ENCODE peak calls at places on chromosomes 13 and 19, in nine cellular contexts. I, G, J, H, O, F, A, Q and X are unnamed samples.

GRCh38 chr13:99335087-99335486 is 27.9 kb upstream of the GPR183 start:
- DNase-seq in I (no peak), G (no peak), J (no peak), H (no peak), O (no peak), F (no peak), A (no peak), Q (no peak), X (no peak)

GRCh38 chr19:8161135-8161646 is 11.8 kb upstream of the FBN3 start:
- DNase-seq in I (no peak), G (no peak), J (no peak), H (no peak), O (peak; percentile 64), F (no peak), A (peak; percentile 30), Q (no peak), X (no peak)

GRCh38 chr13:100128373-100128772 is 39.5 kb downstream of the PCCA start:
- DNase-seq in I (no peak), G (no peak), J (no peak), H (no peak), O (no peak), F (no peak), A (no peak), Q (no peak), X (no peak)

GRCh38 chr19:27993619-27994018 is 1219.3 kb downstream of the UQCRFS1 start:
- DNase-seq in I (no peak), G (no peak), J (no peak), H (no peak), O (no peak), F (no peak), A (no peak), Q (no peak), X (no peak)

GRCh38 chr19:18414504-18415176 is 4.6 kb upstream of the SSBP4 start:
- DNase-seq in I (no peak), G (no peak), J (no peak), H (no peak), O (peak; percentile 45), F (no peak), A (no peak), Q (no peak), X (no peak)

GRCh38 chr19:42595550-42596172 is 937 bp upstream of the CEACAM8 start:
- DNase-seq in I (no peak), G (no peak), J (no peak), H (no peak), O (no peak), F (no peak), A (no peak), Q (no peak), X (no peak)

GRCh38 chr13:44879452-44880058 is 109.7 kb downstream of the NUFIP1 start:
- DNase-seq in I (no peak), G (no peak), J (no peak), H (no peak), O (peak; percentile 51), F (peak; percentile 22), A (no peak), Q (no peak), X (peak; percentile 3)

GRCh38 chr19:15373644-15374043 is 5.9 kb downstream of the AKAP8 start:
- DNase-seq in I (no peak), G (no peak), J (no peak), H (no peak), O (no peak), F (no peak), A (no peak), Q (no peak), X (no peak)

GRCh38 chr13:40517486-40518311 is 148.7 kb downstream of the FOXO1 start:
- DNase-seq in I (no peak), G (no peak), J (no peak), H (no peak), O (no peak), F (no peak), A (no peak), Q (no peak), X (no peak)

GRCh38 chr13:75635621-75636338 is at the start of gene LMO7:
- DNase-seq in I (peak; percentile 70), G (peak; percentile 64), J (peak; percentile 68), H (peak; percentile 84), O (peak; percentile 89), F (no peak), A (peak; percentile 53), Q (no peak), X (peak; percentile 16)

GRCh38 chr19:51372649-51373504 is at the start of gene NKG7:
- DNase-seq in I (no peak), G (no peak), J (no peak), H (no peak), O (no peak), F (no peak), A (no peak), Q (no peak), X (peak; percentile 88)

GRCh38 chr13:106619688-106620555 is 52.0 kb upstream of the ARGLU1 start:
- DNase-seq in I (no peak), G (no peak), J (peak; percentile 24), H (no peak), O (peak; percentile 90), F (no peak), A (no peak), Q (no peak), X (peak; percentile 70)

DNA sequence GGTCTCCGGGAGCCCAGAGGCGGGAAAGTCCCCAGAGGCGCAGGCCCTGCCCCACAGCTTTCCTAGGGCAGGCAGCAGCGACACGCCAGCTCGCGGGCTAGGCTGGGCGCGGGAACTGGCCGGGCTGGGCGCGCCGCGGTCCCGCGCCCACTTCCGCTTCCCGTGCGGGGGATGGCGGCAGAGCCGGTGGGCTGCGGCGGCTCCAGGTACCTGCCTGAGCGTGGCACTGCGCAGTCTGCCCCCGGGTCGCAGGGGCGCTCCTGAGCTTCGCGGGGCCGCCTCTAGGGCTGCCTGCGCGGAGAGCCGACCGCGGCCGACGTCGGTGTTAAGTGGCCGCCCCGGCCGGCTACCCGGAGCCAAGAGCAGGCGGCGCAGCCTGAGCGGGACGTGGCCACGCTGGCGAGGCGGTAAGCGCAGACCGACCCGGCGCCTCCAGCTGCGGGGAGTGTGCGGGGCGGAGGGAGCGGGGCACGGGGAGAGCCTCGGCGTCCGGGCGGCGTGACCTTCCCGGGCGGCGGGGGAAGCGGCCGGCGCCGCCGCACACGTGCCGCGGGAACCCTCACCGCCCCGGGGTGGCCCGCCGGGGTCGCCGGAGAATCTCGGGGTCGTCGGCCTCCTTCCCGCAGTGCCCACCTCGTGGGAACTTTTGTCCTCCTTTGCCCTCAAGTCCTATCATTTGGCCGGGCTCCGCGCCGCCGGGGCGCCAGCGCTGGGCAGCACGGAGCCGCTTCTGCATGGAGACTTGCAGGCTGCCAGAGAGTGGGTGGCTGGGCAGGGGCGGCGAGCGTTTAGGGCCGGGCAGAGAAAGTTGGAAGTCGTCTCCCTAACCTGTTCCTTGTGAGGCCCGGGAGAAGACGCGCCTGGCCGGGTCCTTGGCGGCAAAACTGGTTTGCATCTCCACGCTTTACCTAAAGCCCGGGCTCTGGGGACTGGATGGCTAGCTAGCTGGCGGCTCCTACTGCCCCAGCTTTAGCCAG is 31.4 kb upstream of the MPHOSPH8 start:
- DNase-seq in I (no peak), G (no peak), J (peak; percentile 76), H (peak; percentile 80), O (peak; percentile 82), F (no peak), A (peak; percentile 37), Q (no peak), X (peak; percentile 50)
- TF ChIP-seq POLR2AphosphoS5 in I (no peak), G (no peak), J (no peak), H (no peak), O (no peak), F (peak; percentile 25), A (no peak), Q (no peak), X (peak; percentile 61)

GRCh38 chr13:110092869-110093268 is 214.1 kb downstream of the COL4A1 start:
- DNase-seq in I (no peak), G (no peak), J (no peak), H (no peak), O (no peak), F (no peak), A (no peak), Q (no peak), X (no peak)

GRCh38 chr13:110099922-110100321 is 207.0 kb downstream of the COL4A1 start:
- DNase-seq in I (no peak), G (no peak), J (no peak), H (no peak), O (no peak), F (no peak), A (no peak), Q (no peak), X (no peak)

GRCh38 chr13:110102053-110102452 is 204.9 kb downstream of the COL4A1 start:
- DNase-seq in I (no peak), G (no peak), J (no peak), H (no peak), O (no peak), F (no peak), A (no peak), Q (no peak), X (no peak)

GRCh38 chr13:110097013-110097412 is 209.9 kb downstream of the COL4A1 start:
- DNase-seq in I (no peak), G (no peak), J (no peak), H (no peak), O (no peak), F (no peak), A (no peak), Q (no peak), X (no peak)
- TF ChIP-seq POLR2AphosphoS5 in I (no peak), G (no peak), J (no peak), H (no peak), O (no peak), F (no peak), A (no peak), Q (peak; percentile 59), X (no peak)

GRCh38 chr19:29841559-29842367 is 30.0 kb downstream of the CCNE1 start:
- DNase-seq in I (peak; percentile 34), G (no peak), J (no peak), H (no peak), O (peak; percentile 64), F (no peak), A (no peak), Q (no peak), X (no peak)

GRCh38 chr19:29842471-29843179 is 30.8 kb downstream of the CCNE1 start:
- DNase-seq in I (peak; percentile 63), G (no peak), J (no peak), H (no peak), O (no peak), F (no peak), A (no peak), Q (no peak), X (peak; percentile 70)

GRCh38 chr19:29841209-29841558 is 29.4 kb downstream of the CCNE1 start:
- DNase-seq in I (peak; percentile 48), G (no peak), J (no peak), H (no peak), O (no peak), F (no peak), A (no peak), Q (no peak), X (no peak)

GRCh38 chr19:29844891-29845575 is 33.2 kb downstream of the CCNE1 start:
- DNase-seq in I (peak; percentile 97), G (peak; percentile 91), J (peak; percentile 86), H (peak; percentile 95), O (peak; percentile 95), F (peak; percentile 57), A (peak; percentile 94), Q (no peak), X (peak; percentile 91)

GRCh38 chr19:29843180-29844051 is 31.6 kb downstream of the CCNE1 start:
- DNase-seq in I (peak; percentile 67), G (no peak), J (no peak), H (peak; percentile 63), O (peak; percentile 60), F (no peak), A (no peak), Q (no peak), X (peak; percentile 56)
- TF ChIP-seq POLR2AphosphoS5 in I (no peak), G (no peak), J (no peak), H (no peak), O (no peak), F (no peak), A (no peak), Q (no peak), X (no peak)

GRCh38 chr19:50357178-50358100 is 8.0 kb downstream of the NAPSA start:
- DNase-seq in I (peak; percentile 90), G (peak; percentile 72), J (peak; percentile 44), H (peak; percentile 95), O (peak; percentile 91), F (no peak), A (peak; percentile 81), Q (no peak), X (no peak)
- TF ChIP-seq POLR2AphosphoS5 in I (peak; percentile 12), G (no peak), J (peak; percentile 36), H (no peak), O (no peak), F (no peak), A (no peak), Q (no peak), X (no peak)